ENCODE peak calls at places on chromosome 22, in five cellular contexts. U is pancreas, M is heart left ventricle, X is lung, O is psoas muscle. N is an unnamed sample.
A peak's percentile ranks its signal among the peaks of the same experiment; 100 is the strongest.

GRCh38 chr22:42791721-42792452 is 65.2 kb downstream of the ARFGAP3 start:
- DNase-seq in U (no peak), M (peak; percentile 79), X (no peak), O (peak; percentile 79), N (no peak)

GRCh38 chr22:25105817-25106650 is 93.6 kb upstream of the CRYBB3 start:
- DNase-seq in U (no peak), M (no peak), X (no peak), O (no peak), N (no peak)

GRCh38 chr22:49598338-49598737 is 229.3 kb downstream of the BRD1 start:
- DNase-seq in U (no peak), M (no peak), X (no peak), O (no peak), N (no peak)

GRCh38 chr22:24146791-24147353 is 34.4 kb upstream of the SUSD2 start:
- DNase-seq in U (peak; percentile 40), M (peak; percentile 69), X (no peak), O (no peak), N (no peak)

GRCh38 chr22:50105529-50106100 is 15.8 kb downstream of the MOV10L1 start:
- DNase-seq in U (no peak), M (no peak), X (no peak), O (no peak), N (no peak)

GRCh38 chr22:43567691-43568308 is 156.0 kb downstream of the MPPED1 start:
- DNase-seq in U (no peak), M (no peak), X (no peak), O (no peak), N (no peak)

GRCh38 chr22:20569059-20570058 is 61.9 kb downstream of the MED15 start:
- DNase-seq in U (peak; percentile 51), M (peak; percentile 71), X (peak; percentile 88), O (peak; percentile 89), N (peak; percentile 93)

GRCh38 chr22:17695986-17696385 is 57.4 kb downstream of the BCL2L13 start:
- DNase-seq in U (no peak), M (no peak), X (no peak), O (no peak), N (no peak)

GRCh38 chr22:30881361-30882180 is 87.0 kb downstream of the MORC2 start:
- DNase-seq in U (no peak), M (peak; percentile 77), X (no peak), O (peak; percentile 45), N (no peak)

GRCh38 chr22:36360871-36361383 is 26.8 kb downstream of the MYH9 start:
- DNase-seq in U (no peak), M (no peak), X (no peak), O (no peak), N (no peak)

GRCh38 chr22:23478175-23478574 is 101.9 kb downstream of the IGLL1 start:
- DNase-seq in U (no peak), M (no peak), X (no peak), O (no peak), N (no peak)

GRCh38 chr22:27113211-27114030 is 456.0 kb downstream of the MIAT start:
- DNase-seq in U (peak; percentile 70), M (peak; percentile 75), X (peak; percentile 38), O (peak; percentile 59), N (no peak)

GRCh38 chr22:17369553-17370035 is 334 bp downstream of the CECR2 start:
- DNase-seq in U (peak; percentile 49), M (peak; percentile 54), X (no peak), O (peak; percentile 78), N (peak; percentile 16)

GRCh38 chr22:20178922-20179227 is 28.0 kb upstream of the CCDC188 start:
- DNase-seq in U (no peak), M (no peak), X (no peak), O (no peak), N (no peak)

GRCh38 chr22:25644122-25644521 is 79.6 kb downstream of the GRK3 start:
- DNase-seq in U (no peak), M (peak; percentile 79), X (no peak), O (no peak), N (no peak)

GRCh38 chr22:43849731-43850130 is 12.6 kb downstream of the SULT4A1 start:
- DNase-seq in U (no peak), M (no peak), X (no peak), O (peak; percentile 3), N (no peak)

GRCh38 chr22:50244420-50245213 is at the start of gene TUBGCP6:
- DNase-seq in U (peak; percentile 91), M (peak; percentile 98), X (peak; percentile 93), O (peak; percentile 98), N (peak; percentile 86)

GRCh38 chr22:17258015-17258827 is 39.0 kb upstream of the ADA2 start:
- DNase-seq in U (peak; percentile 85), M (peak; percentile 72), X (peak; percentile 42), O (peak; percentile 88), N (peak; percentile 10)

GRCh38 chr22:23217171-23218052 is 37.1 kb downstream of the BCR start:
- DNase-seq in U (no peak), M (peak; percentile 59), X (no peak), O (no peak), N (no peak)

GRCh38 chr22:44098021-44098739 is 74.1 kb downstream of the PARVB start:
- DNase-seq in U (no peak), M (peak; percentile 22), X (no peak), O (peak; percentile 47), N (no peak)

GRCh38 chr22:37753746-37754145 is 54.0 kb upstream of the GCAT start:
- DNase-seq in U (peak; percentile 49), M (no peak), X (no peak), O (no peak), N (no peak)

GRCh38 chr22:37358917-37359316 is 68.4 kb downstream of the ELFN2 start:
- DNase-seq in U (no peak), M (no peak), X (no peak), O (no peak), N (no peak)

GRCh38 chr22:22014285-22014659 is 31.7 kb upstream of the TOP3B start:
- DNase-seq in U (no peak), M (no peak), X (no peak), O (no peak), N (no peak)

GRCh38 chr22:22010358-22010757 is 27.8 kb upstream of the TOP3B start:
- DNase-seq in U (no peak), M (no peak), X (no peak), O (no peak), N (no peak)

GRCh38 chr22:22013559-22014284 is 31.1 kb upstream of the TOP3B start:
- DNase-seq in U (no peak), M (no peak), X (no peak), O (no peak), N (no peak)

GRCh38 chr22:22009661-22010060 is 27.1 kb upstream of the TOP3B start:
- DNase-seq in U (no peak), M (no peak), X (no peak), O (no peak), N (no peak)

DNA sequence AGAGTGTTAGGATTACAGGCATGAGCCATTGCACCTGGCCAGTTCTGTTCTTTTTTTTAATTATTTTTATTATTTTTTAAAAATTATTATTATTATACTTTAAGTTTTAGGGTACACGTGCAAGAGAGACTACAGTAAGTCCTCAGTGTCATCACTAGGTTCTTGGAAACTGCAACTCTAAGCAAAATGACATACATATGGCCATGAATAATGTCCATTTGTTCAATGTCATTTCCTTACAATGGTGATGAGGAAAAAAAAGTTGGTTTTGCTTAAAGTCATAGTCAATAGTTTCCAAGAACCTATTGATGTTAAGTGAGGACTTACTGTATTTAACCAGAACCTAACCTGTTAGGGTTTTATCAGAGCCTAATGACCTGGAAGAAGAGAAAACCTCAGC is 29.4 kb upstream of the TOP3B start:
- DNase-seq in U (no peak), M (no peak), X (no peak), O (no peak), N (no peak)
- H3K27me3 ChIP-seq in U (no peaks in the 10 kb centered on the region), M (peaks cover 3% of the 10 kb centered on the region), X (no peaks in the 10 kb centered on the region), O (peaks cover 1% of the 10 kb centered on the region), N (no peaks in the 10 kb centered on the region)

GRCh38 chr22:40323681-40324083 is 22.6 kb upstream of the ADSL start:
- DNase-seq in U (no peak), M (no peak), X (no peak), O (no peak), N (peak; percentile 62)
- H3K4me1 ChIP-seq in U (no peaks in the 10 kb centered on the region), M (peaks cover 18% of the 10 kb centered on the region), X (peaks cover 9% of the 10 kb centered on the region), O (no peaks in the 10 kb centered on the region), N (peaks cover 67% of the 10 kb centered on the region)

GRCh38 chr22:48539261-48539660 is 1288.4 kb downstream of the BRD1 start:
- DNase-seq in U (no peak), M (no peak), X (no peak), O (no peak), N (no peak)
- H3K27me3 ChIP-seq in U (no peaks in the 10 kb centered on the region), M (no peaks in the 10 kb centered on the region), X (no peaks in the 10 kb centered on the region), O (no peaks in the 10 kb centered on the region), N (no peaks in the 10 kb centered on the region)

DNA sequence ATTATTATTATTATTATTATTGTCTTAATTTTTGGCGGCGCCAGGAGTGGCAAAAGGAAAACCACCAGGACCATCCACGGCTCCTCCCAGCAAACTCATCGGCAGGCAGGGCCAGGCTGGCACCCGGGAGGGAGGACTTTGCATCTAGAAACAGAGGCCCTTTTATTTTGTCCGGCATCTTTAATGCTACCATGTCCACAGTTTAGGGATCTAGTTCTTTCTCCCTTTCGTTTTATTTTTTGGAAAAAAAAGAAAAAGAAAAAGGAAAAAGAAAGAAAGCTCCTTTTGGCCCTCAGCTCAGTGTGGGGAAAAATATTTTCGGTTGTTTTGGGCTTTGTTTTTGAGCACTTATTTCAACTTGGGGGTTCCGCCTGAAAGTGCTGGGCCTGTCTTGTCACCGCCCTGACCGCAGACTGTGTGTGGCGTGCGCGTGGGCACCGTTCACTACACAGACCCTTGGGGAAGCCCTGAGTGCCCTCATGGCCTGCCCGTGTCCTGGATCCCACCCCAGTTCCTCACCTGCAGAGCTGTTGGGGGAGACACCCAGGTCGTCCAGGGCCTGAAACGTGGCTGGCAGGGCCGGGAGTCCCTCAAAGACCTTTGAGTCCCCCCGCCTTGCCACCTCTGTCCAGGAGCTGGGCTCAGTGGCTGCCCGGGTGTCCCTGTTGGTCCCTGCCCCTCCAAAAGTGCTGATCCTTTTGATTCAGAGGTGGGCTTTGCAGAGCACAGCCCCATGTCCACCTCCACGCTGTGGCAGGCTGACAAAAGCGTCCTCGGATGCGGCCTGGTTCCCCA is 69.1 kb upstream of the PPARA start:
- DNase-seq in U (no peak), M (peak; percentile 32), X (no peak), O (peak; percentile 62), N (no peak)
- H3K4me1 ChIP-seq in U (peaks cover 71% of the 10 kb centered on the region), M (peaks cover 98% of the 10 kb centered on the region), X (peaks cover 33% of the 10 kb centered on the region), O (peaks cover 78% of the 10 kb centered on the region), N (no peaks in the 10 kb centered on the region)

GRCh38 chr22:39937881-39938280 is 22.3 kb upstream of the TMA7B start:
- DNase-seq in U (no peak), M (no peak), X (no peak), O (no peak), N (no peak)

GRCh38 chr22:39936523-39937145 is 23.6 kb upstream of the TMA7B start:
- DNase-seq in U (no peak), M (no peak), X (no peak), O (no peak), N (no peak)

GRCh38 chr22:39935116-39935515 is 25.1 kb upstream of the TMA7B start:
- DNase-seq in U (no peak), M (no peak), X (no peak), O (no peak), N (no peak)

GRCh38 chr22:39933741-39934140 is 26.5 kb upstream of the TMA7B start:
- DNase-seq in U (no peak), M (no peak), X (no peak), O (no peak), N (no peak)

DNA sequence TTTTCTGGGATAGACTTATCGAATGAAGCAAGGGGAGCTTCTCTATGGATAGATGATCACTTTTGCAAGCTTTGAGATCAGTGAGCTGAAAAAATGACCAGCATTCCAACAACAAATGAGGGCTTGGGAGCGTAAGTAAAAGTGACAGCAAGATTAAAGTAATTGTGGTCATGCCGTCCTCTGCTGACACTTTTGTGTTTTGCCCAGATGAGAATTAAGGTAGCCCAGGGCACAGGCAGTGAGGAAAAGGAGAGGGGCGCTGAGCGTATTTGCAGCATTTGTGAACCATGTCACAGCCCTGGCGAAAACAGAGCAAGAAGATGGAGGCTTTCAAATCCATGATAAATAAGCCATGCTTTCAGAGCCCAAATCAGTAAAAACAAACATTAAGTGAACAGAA is 24.6 kb upstream of the TMA7B start:
- DNase-seq in U (no peak), M (no peak), X (no peak), O (no peak), N (no peak)
- H3K27me3 ChIP-seq in U (no peaks in the 10 kb centered on the region), M (peaks cover 19% of the 10 kb centered on the region), X (no peaks in the 10 kb centered on the region), O (peaks cover 2% of the 10 kb centered on the region), N (no peaks in the 10 kb centered on the region)

N was measured in CD8-positive, alpha-beta T cell.